ENCODE peak calls at places on chromosomes 2 and 18, in five cellular contexts. V is HepG2, P is GM12878, T is HCT116, Z is H1. J is an unnamed sample.

GRCh38 chr2:96273763-96274162 is 7.7 kb downstream of the CIAO1 start:
- DNase-seq in V (peak; percentile 32), P (no peak), T (no peak), Z (no peak), J (no peak)

GRCh38 chr2:231666171-231667095 is 41.9 kb upstream of the PTMA start:
- DNase-seq in V (peak; percentile 83), P (peak; percentile 86), T (peak; percentile 94), Z (peak; percentile 94), J (peak; percentile 60)

GRCh38 chr2:128781888-128782385 is 463.3 kb upstream of the HS6ST1 start:
- DNase-seq in V (no peak), P (no peak), T (no peak), Z (no peak), J (no peak)

GRCh38 chr18:32470136-32470712 is 458 bp downstream of the GAREM1 start:
- DNase-seq in V (no peak), P (no peak), T (no peak), Z (no peak), J (no peak)

GRCh38 chr2:47867205-47867604 is 39.1 kb downstream of the FBXO11 start:
- DNase-seq in V (no peak), P (no peak), T (peak; percentile 31), Z (no peak), J (no peak)

GRCh38 chr2:3628800-3629199 is 29.2 kb upstream of the ALLC start:
- DNase-seq in V (peak; percentile 54), P (no peak), T (peak; percentile 26), Z (peak; percentile 21), J (peak; percentile 28)

GRCh38 chr2:133553838-133554408 is 14.3 kb downstream of the NCKAP5 start:
- DNase-seq in V (no peak), P (no peak), T (no peak), Z (no peak), J (no peak)

GRCh38 chr2:141946016-141946415 is 184.8 kb downstream of the LRP1B start:
- DNase-seq in V (no peak), P (no peak), T (no peak), Z (no peak), J (no peak)

GRCh38 chr2:219072741-219073140 is 12.0 kb upstream of the IHH start:
- DNase-seq in V (no peak), P (no peak), T (no peak), Z (no peak), J (no peak)

GRCh38 chr18:35804377-35804776 is 168.1 kb upstream of the RMP24 start:
- DNase-seq in V (no peak), P (no peak), T (no peak), Z (no peak), J (no peak)

GRCh38 chr2:158460632-158461297 is 4.0 kb downstream of the PKP4 start:
- DNase-seq in V (peak; percentile 14), P (no peak), T (no peak), Z (no peak), J (peak; percentile 42)

GRCh38 chr2:122734756-122735155 is 979.3 kb downstream of the TSN start:
- DNase-seq in V (no peak), P (no peak), T (no peak), Z (peak; percentile 67), J (no peak)

DNA sequence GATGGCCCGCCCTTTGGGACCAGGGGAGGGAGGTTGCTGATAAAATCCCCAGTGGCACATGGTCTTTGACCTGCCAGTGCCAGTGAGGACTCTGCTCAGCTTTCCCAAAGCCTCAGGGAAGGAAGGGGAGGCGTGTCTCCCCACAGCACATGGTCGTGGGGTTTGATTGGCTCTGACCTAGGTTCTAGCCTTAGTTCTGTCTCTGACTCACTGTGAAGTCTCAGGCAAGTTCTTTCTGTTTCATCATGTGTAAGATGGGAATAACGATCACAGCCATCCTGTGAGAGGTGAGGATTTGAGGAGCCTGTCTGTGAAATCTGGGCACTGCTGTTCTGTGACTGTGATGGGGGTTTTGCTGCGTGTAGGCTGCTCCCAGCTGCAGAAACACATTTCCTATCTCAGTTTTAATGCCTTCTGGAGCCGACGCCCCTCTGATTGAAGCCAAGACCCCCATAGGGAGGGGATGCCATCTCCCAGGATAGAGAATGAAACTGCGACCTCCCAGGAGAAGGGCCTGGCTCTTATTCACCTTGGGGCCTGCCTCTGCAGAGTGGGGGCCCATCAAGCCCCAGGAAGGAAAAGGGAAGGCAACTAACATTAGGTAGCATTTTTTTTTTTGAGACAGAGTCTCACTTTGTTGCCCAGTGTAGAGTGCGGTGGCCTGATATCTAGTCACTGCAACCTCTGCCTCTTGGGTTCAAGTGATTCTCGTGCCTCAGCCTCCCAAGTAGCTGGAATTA is 84.0 kb downstream of the DDX1 start:
- DNase-seq in V (no peak), P (no peak), T (no peak), Z (no peak), J (no peak)
- TF ChIP-seq SRF in V (no peak), P (no peak), T (no peak), Z (no peak), J (no peak)

GRCh38 chr2:42937171-42937875 is 144.9 kb upstream of the HAAO start:
- DNase-seq in V (no peak), P (no peak), T (no peak), Z (no peak), J (no peak)

GRCh38 chr2:42934568-42935258 is 142.3 kb upstream of the HAAO start:
- DNase-seq in V (peak; percentile 68), P (no peak), T (no peak), Z (no peak), J (no peak)

GRCh38 chr2:42938671-42939370 is 146.4 kb upstream of the HAAO start:
- DNase-seq in V (no peak), P (no peak), T (no peak), Z (no peak), J (no peak)

GRCh38 chr2:42935692-42936631 is 143.6 kb upstream of the HAAO start:
- DNase-seq in V (no peak), P (no peak), T (no peak), Z (no peak), J (no peak)

DNA sequence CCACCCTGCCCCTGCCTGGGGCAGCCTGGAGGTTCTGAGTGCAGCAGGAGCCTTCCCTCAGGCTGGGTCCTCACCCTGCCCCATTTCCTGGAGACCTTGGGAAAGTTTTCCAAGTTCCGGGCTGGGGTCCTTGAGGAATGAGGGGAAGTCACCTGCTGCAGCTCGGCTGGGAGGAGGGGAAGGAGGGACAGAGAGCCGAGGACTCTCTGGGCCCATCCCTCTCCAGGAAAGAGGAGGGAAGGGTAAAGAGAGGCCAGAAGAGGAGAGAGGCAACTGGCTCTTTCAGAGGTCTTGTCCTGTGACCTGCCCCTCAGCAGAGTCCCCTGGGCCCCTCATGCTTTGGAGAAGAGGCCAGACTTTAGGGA is 144.2 kb upstream of the HAAO start:
- DNase-seq in V (no peak), P (no peak), T (no peak), Z (no peak), J (no peak)
- TF ChIP-seq SRF in V (no peak), P (no peak), T (no peak), Z (no peak), J (no peak)

DNA sequence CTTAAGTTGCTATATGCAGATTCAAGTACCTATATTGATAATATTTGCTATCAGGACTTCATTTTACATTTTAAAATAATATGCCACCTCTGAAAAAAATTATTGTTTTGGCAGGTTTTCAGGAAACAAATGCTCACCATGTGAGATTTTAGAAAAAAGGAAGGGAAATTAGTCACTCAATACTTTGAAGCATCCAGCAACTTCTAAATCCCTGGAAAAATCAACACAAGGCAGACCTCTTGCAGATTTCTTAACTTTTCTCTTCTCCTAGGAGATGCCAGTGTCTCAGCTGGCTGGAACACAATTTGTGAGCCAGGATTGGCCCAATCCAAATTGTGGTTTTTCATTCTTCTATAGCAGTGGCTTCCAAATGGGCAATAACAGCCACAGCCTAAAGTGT is 27.9 kb upstream of the THOC1 start:
- DNase-seq in V (no peak), P (no peak), T (no peak), Z (no peak), J (no peak)
- TF ChIP-seq SRF in V (no peak), P (no peak), T (no peak), Z (no peak), J (no peak)

GRCh38 chr2:181354626-181355025 is 102.6 kb upstream of the ITGA4 start:
- DNase-seq in V (no peak), P (no peak), T (no peak), Z (no peak), J (no peak)

GRCh38 chr2:181348091-181348837 is 108.9 kb upstream of the ITGA4 start:
- DNase-seq in V (no peak), P (peak; percentile 66), T (no peak), Z (no peak), J (no peak)

GRCh38 chr2:181357979-181358378 is 99.2 kb upstream of the ITGA4 start:
- DNase-seq in V (no peak), P (no peak), T (no peak), Z (no peak), J (no peak)

GRCh38 chr2:181356526-181356925 is 100.7 kb upstream of the ITGA4 start:
- DNase-seq in V (no peak), P (no peak), T (no peak), Z (no peak), J (no peak)

DNA sequence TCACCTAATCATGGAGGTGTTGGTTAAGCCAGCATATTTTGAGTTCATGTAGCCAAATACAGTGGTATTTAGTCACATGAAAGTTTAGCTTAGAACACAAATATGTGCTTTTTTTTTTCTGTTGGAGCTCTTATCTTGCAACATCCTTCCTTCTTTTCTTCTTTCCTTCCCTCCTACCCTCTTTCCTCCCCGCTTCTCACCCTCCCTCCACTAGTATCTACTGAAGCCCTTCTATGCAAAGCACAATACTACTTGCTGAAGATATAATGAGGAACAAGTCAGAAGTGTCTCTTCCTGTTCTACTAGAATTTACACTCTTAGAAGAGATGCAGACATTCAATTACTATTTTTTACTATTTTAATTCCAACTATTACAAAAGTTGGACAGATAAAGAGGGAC is 105.0 kb upstream of the ITGA4 start:
- DNase-seq in V (no peak), P (no peak), T (no peak), Z (no peak), J (no peak)
- TF ChIP-seq SRF in V (no peak), P (no peak), T (no peak), Z (no peak), J (no peak)

DNA sequence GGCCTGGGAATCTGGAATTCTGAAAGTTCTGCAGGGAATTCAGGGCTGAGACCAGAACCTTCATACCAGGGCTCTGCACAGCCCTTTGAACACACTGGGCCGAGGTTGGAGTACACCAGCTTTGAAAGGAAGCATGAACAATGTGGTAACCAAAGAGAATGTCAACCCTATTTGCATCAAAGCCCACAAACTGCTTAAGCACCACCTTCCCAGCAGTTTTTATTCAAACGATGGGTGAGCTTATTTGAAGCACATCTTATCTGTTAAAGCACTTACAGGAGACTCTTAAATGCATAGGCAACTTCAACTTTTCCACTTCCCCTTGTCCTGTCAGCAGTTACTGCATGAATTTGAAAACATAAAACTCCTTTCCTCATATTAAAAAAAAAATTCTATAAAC is 96.6 kb downstream of the TXNL1 start:
- DNase-seq in V (no peak), P (no peak), T (no peak), Z (no peak), J (no peak)
- TF ChIP-seq SRF in V (no peak), P (no peak), T (no peak), Z (no peak), J (no peak)

GRCh38 chr2:222521099-222521498 is 96.8 kb downstream of the SGPP2 start:
- DNase-seq in V (no peak), P (peak; percentile 28), T (no peak), Z (no peak), J (no peak)
- TF ChIP-seq SRF in V (no peak), P (no peak), T (no peak), Z (no peak), J (no peak)

GRCh38 chr2:190578158-190579057 is 43.9 kb upstream of the NEMP2 start:
- DNase-seq in V (peak; percentile 66), P (no peak), T (peak; percentile 24), Z (no peak), J (peak; percentile 60)
- TF ChIP-seq SRF in V (no peak), P (no peak), T (no peak), Z (no peak), J (no peak)

J was measured in K562.